ENCODE peak calls at places on chromosomes 13 and 19, in seven cellular contexts. I, D, V, S, Y, X and J are unnamed samples. For H3K27me3, the result is how much of the 10 kb centered on the place peaks cover.

GRCh38 chr13:76019421-76020044 is 383.4 kb downstream of the LMO7 start:
- DNase-seq in V (peak), Y (no peak), X (no peak), D (peak), S (no peak), I (peak), J (no peak)

GRCh38 chr19:16153582-16154336 is 10.3 kb downstream of the HSH2D start:
- DNase-seq in Y (no peak), X (no peak), D (no peak), V (peak), S (no peak), I (no peak), J (no peak)

GRCh38 chr13:28493740-28494536 is 990 bp downstream of the FLT1 start:
- DNase-seq in S (no peak), I (no peak), D (no peak), Y (no peak), V (peak), X (no peak), J (no peak)

GRCh38 chr13:44088911-44089851 is 209.5 kb downstream of the LACC1 start:
- DNase-seq in V (no peak), D (no peak), I (no peak), Y (no peak), X (no peak), S (no peak), J (no peak)

GRCh38 chr13:102091231-102091630 is 310.6 kb downstream of the FGF14 start:
- DNase-seq in V (peak), Y (no peak), S (no peak), X (no peak), I (no peak), D (no peak), J (no peak)

GRCh38 chr19:14494910-14495677 is 833 bp downstream of the GIPC1 start:
- DNase-seq in S (no peak), D (no peak), V (no peak), Y (no peak), X (no peak), I (no peak), J (no peak)

GRCh38 chr13:38693641-38694040 is 6.8 kb downstream of the FREM2 start:
- DNase-seq in I (no peak), X (no peak), Y (no peak), D (no peak), V (no peak), S (no peak), J (no peak)

GRCh38 chr13:99759163-99759552 is 212.4 kb downstream of the ZIC5 start:
- DNase-seq in Y (no peak), D (no peak), V (no peak), X (no peak), I (no peak), S (no peak), J (no peak)

GRCh38 chr13:29369060-29369743 is 226.3 kb downstream of the SLC7A1 start:
- DNase-seq in V (peak), S (no peak), X (no peak), D (no peak), I (no peak), Y (no peak), J (no peak)

GRCh38 chr13:72696590-72696989 is 30.8 kb downstream of the MZT1 start:
- DNase-seq in S (no peak), V (no peak), Y (no peak), X (no peak), I (no peak), D (no peak), J (no peak)

GRCh38 chr19:5536337-5536894 is 31.3 kb downstream of the TINCR start:
- DNase-seq in X (peak), V (peak), Y (no peak), S (peak), I (peak), D (peak), J (no peak)

GRCh38 chr13:21435710-21436151 is 23.4 kb downstream of the ZDHHC20 start:
- DNase-seq in D (peak), I (peak), V (no peak), Y (no peak), X (peak), S (no peak), J (peak)

GRCh38 chr19:50720921-50721291 is 1.3 kb upstream of the SHANK1 start:
- DNase-seq in Y (no peak), S (no peak), X (no peak), V (peak), I (no peak), D (no peak), J (no peak)

GRCh38 chr13:23455401-23456185 is 22.1 kb upstream of the SACS start:
- DNase-seq in D (no peak), X (no peak), I (no peak), V (no peak), Y (no peak), S (no peak), J (no peak)

GRCh38 chr19:44746946-44747738 is 1.4 kb upstream of the BCL3 start:
- DNase-seq in X (peak), V (peak), I (peak), S (peak), Y (peak), D (peak), J (peak)

GRCh38 chr13:32228330-32229041 is 86.7 kb downstream of the ZAR1L start:
- DNase-seq in S (no peak), V (no peak), D (no peak), Y (no peak), I (no peak), X (no peak), J (peak)

GRCh38 chr13:87925006-87925405 is 253.8 kb downstream of the SLITRK5 start:
- DNase-seq in I (no peak), D (no peak), S (no peak), X (no peak), V (no peak), Y (no peak), J (no peak)

GRCh38 chr13:45481688-45482087 is 16.9 kb downstream of the COG3 start:
- DNase-seq in V (no peak), X (no peak), Y (no peak), D (no peak), S (no peak), I (no peak), J (no peak)

GRCh38 chr13:90105881-90106496 is 1241.5 kb upstream of the MIR17HG start:
- DNase-seq in S (no peak), D (no peak), X (no peak), I (no peak), Y (no peak), V (no peak), J (no peak)

GRCh38 chr19:49875801-49876421 is 1.2 kb downstream of the AKT1S1 start:
- DNase-seq in Y (peak), I (peak), V (peak), D (peak), X (peak), S (peak), J (no peak)

GRCh38 chr19:53467138-53467502 is 413 bp upstream of the ZNF813 start:
- DNase-seq in X (no peak), D (no peak), V (no peak), I (peak), Y (peak), S (peak), J (no peak)

GRCh38 chr13:59680429-59681024 is 483.2 kb downstream of the DIAPH3 start:
- DNase-seq in X (no peak), V (no peak), I (no peak), Y (no peak), S (no peak), D (no peak), J (no peak)

GRCh38 chr19:49691243-49692101 is 556 bp downstream of the CPT1C start:
- DNase-seq in D (no peak), V (peak), I (peak), S (no peak), Y (no peak), X (peak), J (no peak)

GRCh38 chr13:94537740-94538630 is 58.0 kb downstream of the TGDS start:
- DNase-seq in D (no peak), V (no peak), X (no peak), S (no peak), Y (no peak), I (no peak), J (no peak)

GRCh38 chr13:50159613-50160012 is 144.4 kb downstream of the KCNRG start:
- DNase-seq in I (no peak), D (no peak), Y (no peak), S (no peak), X (no peak), V (no peak), J (no peak)

GRCh38 chr19:7336321-7336973 is 12.3 kb upstream of the ARHGEF18 start:
- DNase-seq in Y (no peak), X (no peak), V (no peak), S (peak), D (no peak), I (no peak), J (no peak)

GRCh38 chr13:111924676-111925075 is 142.3 kb upstream of the SOX1 start:
- DNase-seq in Y (no peak), D (no peak), V (no peak), S (no peak), I (no peak), X (no peak), J (no peak)

GRCh38 chr13:111925146-111925875 is 141.6 kb upstream of the SOX1 start:
- DNase-seq in I (no peak), V (peak), X (no peak), D (no peak), S (no peak), Y (no peak), J (no peak)

GRCh38 chr13:111926501-111927180 is 140.3 kb upstream of the SOX1 start:
- DNase-seq in D (no peak), Y (no peak), I (no peak), S (no peak), X (no peak), V (peak), J (no peak)

GRCh38 chr13:111927181-111927540 is 139.8 kb upstream of the SOX1 start:
- DNase-seq in X (no peak), I (no peak), Y (no peak), D (no peak), S (no peak), V (peak), J (no peak)

DNA sequence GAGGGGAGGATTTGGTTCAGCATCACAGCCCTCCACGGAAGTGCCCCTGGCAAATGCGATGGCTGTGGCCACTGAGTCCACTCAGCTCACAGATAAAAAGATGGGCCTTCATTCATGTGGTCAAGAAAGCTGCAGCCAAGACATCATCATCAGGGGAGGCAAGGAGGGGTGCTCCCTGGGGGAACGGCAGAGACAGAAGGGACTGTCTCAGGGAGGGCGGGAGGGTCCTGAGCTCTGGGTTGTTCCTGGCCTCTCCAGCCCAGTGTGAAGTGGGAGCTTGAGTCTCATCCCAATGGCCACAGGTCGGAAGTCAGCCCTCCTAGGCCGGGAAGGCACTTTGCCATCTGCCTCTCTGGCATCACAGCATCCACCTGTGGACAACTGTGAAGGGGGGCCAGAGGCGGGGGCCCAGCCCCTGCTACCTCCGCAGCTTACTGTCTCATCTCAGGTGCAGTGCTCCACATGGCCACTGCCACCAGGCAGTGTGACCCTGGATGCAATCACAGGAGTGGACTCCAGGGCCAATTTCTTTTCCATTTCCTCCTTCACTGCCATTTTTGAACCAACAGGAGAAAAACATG is 137.8 kb upstream of the SOX1 start:
- DNase-seq in D (no peak), V (peak), Y (no peak), I (no peak), S (peak), X (no peak), J (no peak)
- H3K27me3 ChIP-seq in D (under half), V (under half), Y (under half), I (half or more), S (under half), X (under half), J (under half)

GRCh38 chr13:110812869-110813645 is 99.6 kb downstream of the ING1 start:
- DNase-seq in I (no peak), Y (no peak), V (no peak), X (no peak), S (no peak), D (no peak), J (no peak)
- H3K4me3 ChIP-seq in I (peak), Y (peak), V (no peak), X (no peak), S (no peak), D (no peak), J (no peak)

DNA sequence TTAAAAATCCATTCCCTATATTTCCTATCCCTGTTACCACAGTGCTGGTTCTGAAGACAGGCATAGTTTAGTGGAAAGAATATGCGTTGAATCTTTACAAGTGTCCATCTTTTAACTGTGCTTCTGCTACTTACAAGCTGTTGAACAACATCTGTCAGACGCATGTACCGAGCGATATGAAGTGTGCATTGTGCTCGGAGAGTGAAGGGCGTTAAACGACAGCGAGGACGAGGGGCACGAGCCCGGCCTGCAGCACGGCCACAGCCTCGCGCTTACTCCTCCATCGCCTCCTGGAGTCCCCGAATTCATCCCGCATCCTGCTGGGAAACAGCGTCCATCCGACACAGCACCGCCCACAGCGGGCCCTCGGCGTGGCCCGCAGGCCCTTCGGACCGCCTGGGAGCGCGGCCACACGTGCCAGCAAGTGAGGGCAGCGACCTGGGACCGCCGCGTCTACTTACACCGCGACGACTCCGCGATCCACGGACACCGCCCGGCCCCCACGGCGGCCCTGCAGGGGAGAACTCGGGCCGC is 512 bp downstream of the PCID2 start:
- DNase-seq in I (peak), D (peak), Y (peak), S (no peak), V (peak), X (no peak), J (no peak)
- TF ChIP-seq CTCF in I (no peak), D (no peak), Y (no peak), S (no peak), V (no peak), X (no peak), J (no peak)

GRCh38 chr13:107271226-107271625 is 703.3 kb upstream of the ARGLU1 start:
- DNase-seq in Y (no peak), X (no peak), V (peak), I (no peak), D (no peak), S (no peak), J (peak)
- H3K27me3 ChIP-seq in Y (under half), X (under half), V (under half), I (under half), D (under half), S (under half), J (under half)